ENCODE peak calls at places on chromosome 6, in four cellular contexts. One of them, this sample, is unnamed.

GRCh38 chr6:88220493-88220892 is 54.3 kb upstream of the CNR1 start:
- DNase-seq in A549: peak
- DNase-seq in cardiac fibroblast: peak
- DNase-seq in brain microvascular endothelial cell: peak
- DNase-seq in this sample: peak

GRCh38 chr6:125310994-125311649 is 9.4 kb upstream of the HDDC2 start:
- DNase-seq in A549: peak
- DNase-seq in cardiac fibroblast: peak
- DNase-seq in brain microvascular endothelial cell: peak
- DNase-seq in this sample: peak

GRCh38 chr6:16819752-16820151 is 58.5 kb upstream of the ATXN1 start:
- DNase-seq in A549: peak
- DNase-seq in cardiac fibroblast: peak
- DNase-seq in brain microvascular endothelial cell: no peak
- DNase-seq in this sample: no peak

GRCh38 chr6:65461121-65461520 is 245.9 kb downstream of the EYS start:
- DNase-seq in A549: no peak
- DNase-seq in cardiac fibroblast: no peak
- DNase-seq in brain microvascular endothelial cell: no peak
- DNase-seq in this sample: no peak

GRCh38 chr6:26125015-26125690 is 37.9 kb downstream of the HFE start:
- DNase-seq in A549: peak
- DNase-seq in cardiac fibroblast: peak
- DNase-seq in brain microvascular endothelial cell: peak
- DNase-seq in this sample: no peak

GRCh38 chr6:98835149-98836024 is 1.0 kb downstream of the POU3F2 start:
- DNase-seq in A549: peak
- DNase-seq in cardiac fibroblast: no peak
- DNase-seq in brain microvascular endothelial cell: no peak
- DNase-seq in this sample: peak

GRCh38 chr6:63634630-63635029 is 972 bp upstream of the PHF3 start:
- DNase-seq in A549: no peak
- DNase-seq in cardiac fibroblast: no peak
- DNase-seq in brain microvascular endothelial cell: peak
- DNase-seq in this sample: no peak

GRCh38 chr6:163904161-163904560 is 489.6 kb downstream of the QKI start:
- DNase-seq in A549: no peak
- DNase-seq in cardiac fibroblast: no peak
- DNase-seq in brain microvascular endothelial cell: no peak
- DNase-seq in this sample: no peak

GRCh38 chr6:131182991-131183425 is 47.7 kb downstream of the AKAP7 start:
- DNase-seq in A549: peak
- DNase-seq in cardiac fibroblast: peak
- DNase-seq in brain microvascular endothelial cell: peak
- DNase-seq in this sample: peak

GRCh38 chr6:154245542-154245941 is 111.1 kb downstream of the IPCEF1 start:
- DNase-seq in A549: no peak
- DNase-seq in cardiac fibroblast: no peak
- DNase-seq in brain microvascular endothelial cell: no peak
- DNase-seq in this sample: no peak

GRCh38 chr6:131381694-131382093 is 191.3 kb upstream of the ARG1 start:
- DNase-seq in A549: no peak
- DNase-seq in cardiac fibroblast: peak
- DNase-seq in brain microvascular endothelial cell: peak
- DNase-seq in this sample: no peak

GRCh38 chr6:60643870-60644269 is 1642.2 kb downstream of the KHDRBS2 start:
- DNase-seq in A549: no peak
- DNase-seq in cardiac fibroblast: no peak
- DNase-seq in brain microvascular endothelial cell: no peak
- DNase-seq in this sample: no peak

GRCh38 chr6:108714012-108714773 is 134.0 kb upstream of the ARMC2 start:
- DNase-seq in A549: no peak
- DNase-seq in cardiac fibroblast: peak
- DNase-seq in brain microvascular endothelial cell: peak
- DNase-seq in this sample: no peak

GRCh38 chr6:146670161-146670560 is 71.4 kb downstream of the ADGB start:
- DNase-seq in A549: no peak
- DNase-seq in cardiac fibroblast: no peak
- DNase-seq in brain microvascular endothelial cell: no peak
- DNase-seq in this sample: no peak

GRCh38 chr6:148765878-148766808 is 19.3 kb downstream of the UST start:
- DNase-seq in A549: no peak
- DNase-seq in cardiac fibroblast: no peak
- DNase-seq in brain microvascular endothelial cell: no peak
- DNase-seq in this sample: no peak

GRCh38 chr6:5132741-5133140 is 47.6 kb downstream of the PPP1R3G start:
- DNase-seq in A549: no peak
- DNase-seq in cardiac fibroblast: peak
- DNase-seq in brain microvascular endothelial cell: peak
- DNase-seq in this sample: no peak

GRCh38 chr6:29553268-29554057 is 6.1 kb downstream of the UBD start:
- DNase-seq in A549: peak
- DNase-seq in cardiac fibroblast: peak
- DNase-seq in brain microvascular endothelial cell: peak
- DNase-seq in this sample: peak

GRCh38 chr6:167079853-167080297 is 43.0 kb upstream of the CCR6 start:
- DNase-seq in A549: no peak
- DNase-seq in cardiac fibroblast: no peak
- DNase-seq in brain microvascular endothelial cell: no peak
- DNase-seq in this sample: no peak

GRCh38 chr6:137530404-137530803 is 36.2 kb upstream of the OLIG3 start:
- DNase-seq in A549: no peak
- DNase-seq in cardiac fibroblast: no peak
- DNase-seq in brain microvascular endothelial cell: no peak
- DNase-seq in this sample: no peak

GRCh38 chr6:33725891-33726673 is 14.6 kb upstream of the UQCC2 start:
- DNase-seq in A549: no peak
- DNase-seq in cardiac fibroblast: no peak
- DNase-seq in brain microvascular endothelial cell: no peak
- DNase-seq in this sample: no peak

GRCh38 chr6:105753184-105754097 is 332.7 kb upstream of the PRDM1 start:
- DNase-seq in A549: no peak
- DNase-seq in cardiac fibroblast: peak
- DNase-seq in brain microvascular endothelial cell: no peak
- DNase-seq in this sample: no peak

GRCh38 chr6:13696226-13696625 is 15.4 kb downstream of the RANBP9 start:
- DNase-seq in A549: no peak
- DNase-seq in cardiac fibroblast: peak
- DNase-seq in brain microvascular endothelial cell: no peak
- DNase-seq in this sample: no peak

GRCh38 chr6:35496036-35496850 is 636 bp downstream of the TEAD3 start:
- DNase-seq in A549: no peak
- DNase-seq in cardiac fibroblast: no peak
- DNase-seq in brain microvascular endothelial cell: no peak
- DNase-seq in this sample: peak

GRCh38 chr6:151179321-151179720 is 60.4 kb upstream of the AKAP12 start:
- DNase-seq in A549: no peak
- DNase-seq in cardiac fibroblast: peak
- DNase-seq in brain microvascular endothelial cell: peak
- DNase-seq in this sample: no peak

GRCh38 chr6:67639161-67639560 is 995.9 kb upstream of the ADGRB3 start:
- DNase-seq in A549: no peak
- DNase-seq in cardiac fibroblast: peak
- DNase-seq in brain microvascular endothelial cell: peak
- DNase-seq in this sample: no peak

DNA sequence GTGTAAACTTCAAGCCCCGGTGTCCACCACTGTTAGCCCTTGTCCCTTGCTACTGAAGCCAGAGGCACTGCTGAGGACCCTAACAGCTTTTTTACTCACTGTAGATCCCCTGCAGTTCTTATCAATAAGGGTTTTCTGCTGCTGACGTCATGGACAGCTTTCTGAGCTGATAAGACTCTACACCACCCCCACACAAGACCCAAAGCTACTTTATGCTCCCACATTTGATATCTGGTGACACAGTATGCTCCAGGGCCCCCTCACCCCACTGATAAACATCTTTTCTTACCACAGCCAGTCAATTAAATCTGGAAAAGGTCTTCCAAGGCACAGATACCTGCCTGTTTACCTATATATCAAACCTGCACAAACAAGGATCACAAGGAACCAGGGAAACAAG is 65.3 kb downstream of the NUS1 start:
- DNase-seq in A549: no peak
- DNase-seq in cardiac fibroblast: no peak
- DNase-seq in brain microvascular endothelial cell: no peak
- DNase-seq in this sample: no peak
- TF ChIP-seq CTCF in A549: no peak
- TF ChIP-seq CTCF in cardiac fibroblast: no peak
- TF ChIP-seq CTCF in brain microvascular endothelial cell: no peak
- TF ChIP-seq CTCF in this sample: no peak

GRCh38 chr6:101386982-101387381 is 6.5 kb upstream of the GRIK2 start:
- DNase-seq in A549: no peak
- DNase-seq in cardiac fibroblast: no peak
- DNase-seq in brain microvascular endothelial cell: no peak
- DNase-seq in this sample: no peak
- TF ChIP-seq CTCF in A549: no peak
- TF ChIP-seq CTCF in cardiac fibroblast: peak
- TF ChIP-seq CTCF in brain microvascular endothelial cell: peak
- TF ChIP-seq CTCF in this sample: peak

DNA sequence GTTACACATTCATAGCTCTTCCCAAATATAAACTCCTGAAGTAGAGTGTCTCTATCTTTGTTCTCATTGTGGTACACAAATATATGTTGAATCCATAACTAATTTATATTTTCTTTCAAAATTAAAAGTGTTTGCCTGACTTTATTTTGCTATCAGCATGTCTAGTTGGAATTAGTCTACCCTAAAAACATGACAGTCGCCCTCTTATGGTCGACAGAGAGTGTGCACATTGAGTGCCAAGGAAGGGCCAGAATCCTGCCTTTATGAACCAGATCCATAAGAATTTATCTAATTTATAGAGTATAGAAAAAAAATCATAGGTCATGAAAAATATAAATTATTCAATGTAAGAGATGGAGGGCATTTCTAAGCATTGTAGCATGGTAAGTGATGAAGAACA is 12.3 kb upstream of the DEFB112 start:
- DNase-seq in A549: peak
- DNase-seq in cardiac fibroblast: no peak
- DNase-seq in brain microvascular endothelial cell: no peak
- DNase-seq in this sample: peak
- TF ChIP-seq CTCF in A549: no peak
- TF ChIP-seq CTCF in cardiac fibroblast: no peak
- TF ChIP-seq CTCF in brain microvascular endothelial cell: no peak
- TF ChIP-seq CTCF in this sample: peak

GRCh38 chr6:155317186-155317585 is 2.9 kb upstream of the TFB1M start:
- DNase-seq in A549: no peak
- DNase-seq in cardiac fibroblast: peak
- DNase-seq in brain microvascular endothelial cell: no peak
- DNase-seq in this sample: no peak
- TF ChIP-seq CTCF in A549: no peak
- TF ChIP-seq CTCF in cardiac fibroblast: peak
- TF ChIP-seq CTCF in brain microvascular endothelial cell: peak
- TF ChIP-seq CTCF in this sample: no peak

GRCh38 chr6:722608-723007 is 29.7 kb upstream of the EXOC2 start:
- DNase-seq in A549: no peak
- DNase-seq in cardiac fibroblast: peak
- DNase-seq in brain microvascular endothelial cell: peak
- DNase-seq in this sample: no peak

GRCh38 chr6:722077-722524 is 29.2 kb upstream of the EXOC2 start:
- DNase-seq in A549: peak
- DNase-seq in cardiac fibroblast: peak
- DNase-seq in brain microvascular endothelial cell: peak
- DNase-seq in this sample: peak

GRCh38 chr6:718345-718744 is 25.4 kb upstream of the EXOC2 start:
- DNase-seq in A549: no peak
- DNase-seq in cardiac fibroblast: no peak
- DNase-seq in brain microvascular endothelial cell: no peak
- DNase-seq in this sample: no peak

GRCh38 chr6:727796-728195 is 34.9 kb upstream of the EXOC2 start:
- DNase-seq in A549: no peak
- DNase-seq in cardiac fibroblast: no peak
- DNase-seq in brain microvascular endothelial cell: no peak
- DNase-seq in this sample: no peak

DNA sequence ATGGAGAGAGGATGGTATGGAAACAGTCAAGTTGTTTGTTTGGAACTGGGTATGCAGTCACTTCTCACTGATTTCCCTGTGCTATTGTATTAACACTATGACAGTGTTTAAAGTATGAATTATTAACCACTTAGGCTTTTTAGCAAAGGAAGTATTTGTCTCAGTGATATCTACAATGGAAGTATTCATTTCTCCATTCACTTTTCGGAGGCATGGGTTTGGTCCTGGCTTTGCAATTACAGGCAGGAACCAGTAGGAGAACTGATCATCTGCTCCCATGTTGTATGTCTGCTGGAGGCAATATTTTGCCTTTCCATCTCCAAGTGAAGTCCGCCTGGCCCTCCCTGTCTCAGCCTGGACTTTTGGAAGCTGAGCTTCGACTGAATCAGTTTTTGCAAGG is 30.6 kb upstream of the EXOC2 start:
- DNase-seq in A549: no peak
- DNase-seq in cardiac fibroblast: no peak
- DNase-seq in brain microvascular endothelial cell: no peak
- DNase-seq in this sample: no peak
- TF ChIP-seq CTCF in A549: no peak
- TF ChIP-seq CTCF in cardiac fibroblast: peak
- TF ChIP-seq CTCF in brain microvascular endothelial cell: peak
- TF ChIP-seq CTCF in this sample: no peak

GRCh38 chr6:41371461-41371991 is 36.1 kb downstream of the NCR2 start:
- DNase-seq in A549: no peak
- DNase-seq in cardiac fibroblast: peak
- DNase-seq in brain microvascular endothelial cell: peak
- DNase-seq in this sample: peak
- TF ChIP-seq CTCF in A549: no peak
- TF ChIP-seq CTCF in cardiac fibroblast: peak
- TF ChIP-seq CTCF in brain microvascular endothelial cell: peak
- TF ChIP-seq CTCF in this sample: no peak

GRCh38 chr6:157158897-157159296 is 164.4 kb downstream of the TMEM242 start:
- DNase-seq in A549: no peak
- DNase-seq in cardiac fibroblast: no peak
- DNase-seq in brain microvascular endothelial cell: no peak
- DNase-seq in this sample: no peak
- TF ChIP-seq CTCF in A549: no peak
- TF ChIP-seq CTCF in cardiac fibroblast: no peak
- TF ChIP-seq CTCF in brain microvascular endothelial cell: peak
- TF ChIP-seq CTCF in this sample: no peak